ENCODE peak calls at places on chromosomes 12 and 14, in eight cellular contexts. C is ureter; D is nucleus accumbens; Q is Right ventricle myocardium superior; R is central memory CD4-positive, alpha-beta T cell; L is GM12891; E is NCI-H1092 treated with DMSO at 0.1 percent for 48 hours; B is midbrain. I is an unnamed sample.

GRCh38 chr12:48997719-48998496 is 1.3 kb downstream of the DDN start:
- DNase-seq in C (no peak), D (no peak), Q (no peak), R (no peak), L (peak), E (no peak), B (no peak), I (no peak)

GRCh38 chr12:57755454-57756372 is 810 bp downstream of the MARCHF9 start:
- DNase-seq in C (no peak), D (no peak), Q (no peak), R (peak), L (no peak), E (no peak), B (no peak), I (no peak)

GRCh38 chr12:106764738-106765137 is 9.7 kb upstream of the RIC8B start:
- DNase-seq in C (no peak), D (no peak), Q (no peak), R (no peak), L (no peak), E (no peak), B (peak), I (no peak)

GRCh38 chr14:103728721-103729120 is 13.1 kb downstream of the ZFYVE21 start:
- DNase-seq in C (no peak), D (no peak), Q (peak), R (no peak), L (no peak), E (no peak), B (no peak), I (peak)

GRCh38 chr12:76264617-76265016 is 83.6 kb downstream of the BBS10 start:
- DNase-seq in C (no peak), D (no peak), Q (no peak), R (no peak), L (no peak), E (no peak), B (no peak), I (peak)

GRCh38 chr14:76901171-76902055 is 75.2 kb downstream of the LRRC74A start:
- DNase-seq in C (no peak), D (no peak), Q (no peak), R (no peak), L (no peak), E (no peak), B (no peak), I (peak)

GRCh38 chr14:69044965-69045555 is 66.0 kb upstream of the ACTN1 start:
- DNase-seq in C (no peak), D (no peak), Q (peak), R (no peak), L (no peak), E (no peak), B (no peak), I (no peak)

GRCh38 chr12:114920828-114921579 is 237.0 kb upstream of the TBX3 start:
- DNase-seq in C (no peak), D (no peak), Q (no peak), R (no peak), L (no peak), E (no peak), B (no peak), I (no peak)

GRCh38 chr12:14841761-14842160 is 1.6 kb downstream of the ART4 start:
- DNase-seq in C (no peak), D (no peak), Q (peak), R (no peak), L (no peak), E (no peak), B (no peak), I (peak)

GRCh38 chr12:2389079-2389790 is 336.4 kb downstream of the CACNA1C start:
- DNase-seq in C (no peak), D (no peak), Q (no peak), R (no peak), L (no peak), E (no peak), B (no peak), I (no peak)

GRCh38 chr12:31324116-31324844 is 1.7 kb downstream of the SINHCAF start:
- DNase-seq in C (peak), D (no peak), Q (peak), R (peak), L (peak), E (peak), B (peak), I (peak)

GRCh38 chr12:89016970-89017778 is 335.1 kb downstream of the DUSP6 start:
- DNase-seq in C (peak), D (peak), Q (no peak), R (peak), L (no peak), E (peak), B (peak), I (peak)

GRCh38 chr12:70427611-70428010 is 61.5 kb downstream of the KCNMB4 start:
- DNase-seq in C (no peak), D (no peak), Q (no peak), R (no peak), L (no peak), E (no peak), B (no peak), I (no peak)

GRCh38 chr12:99959549-99960170 is 25.1 kb downstream of the ANKS1B start:
- DNase-seq in C (no peak), D (no peak), Q (no peak), R (no peak), L (no peak), E (peak), B (no peak), I (no peak)

GRCh38 chr12:26857465-26858176 is 24.6 kb upstream of the ITPR2 start:
- DNase-seq in C (no peak), D (no peak), Q (no peak), R (no peak), L (no peak), E (no peak), B (no peak), I (no peak)

GRCh38 chr12:104718581-104718980 is 239.5 kb downstream of the SLC41A2 start:
- DNase-seq in C (no peak), D (no peak), Q (no peak), R (no peak), L (no peak), E (peak), B (no peak), I (no peak)

GRCh38 chr14:91327661-91328312 is 83.3 kb upstream of the GPR68 start:
- DNase-seq in C (no peak), D (no peak), Q (no peak), R (no peak), L (no peak), E (no peak), B (no peak), I (no peak)

GRCh38 chr12:39145175-39145999 is 240.0 kb upstream of the CPNE8 start:
- DNase-seq in C (no peak), D (peak), Q (peak), R (no peak), L (peak), E (no peak), B (peak), I (no peak)

GRCh38 chr12:7781274-7781673 is 7.9 kb upstream of the NANOG start:
- DNase-seq in C (no peak), D (no peak), Q (no peak), R (no peak), L (no peak), E (no peak), B (no peak), I (no peak)

GRCh38 chr12:39883411-39883810 is 222.5 kb downstream of the SLC2A13 start:
- DNase-seq in C (no peak), D (no peak), Q (no peak), R (no peak), L (no peak), E (no peak), B (no peak), I (no peak)

GRCh38 chr14:90554341-90554740 is 157.5 kb downstream of the CALM1 start:
- DNase-seq in C (no peak), D (peak), Q (peak), R (no peak), L (no peak), E (peak), B (peak), I (peak)

GRCh38 chr12:130667421-130667960 is 48.6 kb downstream of the RIMBP2 start:
- DNase-seq in C (no peak), D (no peak), Q (no peak), R (no peak), L (no peak), E (no peak), B (no peak), I (no peak)

I was measured in prostate gland.